ENCODE peak calls at places on chromosomes 13 and 19, in ten cellular contexts. F, W, M, J, P, Y, A, L, T and H are unnamed samples.

GRCh38 chr19:17837972-17838371 is 9.8 kb downstream of the JAK3 start:
- DNase-seq in F (no peak), W (no peak), M (no peak), J (no peak), P (no peak), Y (no peak), A (no peak), L (no peak), T (no peak), H (no peak)

GRCh38 chr19:12513531-12514061 is 29.0 kb upstream of the ZNF709 start:
- DNase-seq in F (no peak), W (no peak), M (peak), J (no peak), P (no peak), Y (peak), A (no peak), L (no peak), T (no peak), H (no peak)

GRCh38 chr19:374183-374885 is 29.7 kb upstream of the MIER2 start:
- DNase-seq in F (no peak), W (no peak), M (peak), J (no peak), P (no peak), Y (no peak), A (no peak), L (no peak), T (no peak), H (no peak)

GRCh38 chr19:48492925-48493717 is 18.5 kb downstream of the LMTK3 start:
- DNase-seq in F (peak), W (peak), M (peak), J (peak), P (peak), Y (peak), A (peak), L (peak), T (peak), H (peak)

GRCh38 chr19:45511074-45511473 is 3.8 kb downstream of the VASP start:
- DNase-seq in F (no peak), W (no peak), M (no peak), J (no peak), P (no peak), Y (no peak), A (no peak), L (no peak), T (no peak), H (no peak)

GRCh38 chr19:49786432-49786831 is 19.6 kb downstream of the AP2A1 start:
- DNase-seq in F (peak), W (no peak), M (peak), J (no peak), P (no peak), Y (no peak), A (no peak), L (no peak), T (no peak), H (no peak)

GRCh38 chr13:80529734-80530133 is 188.8 kb upstream of the SPRY2 start:
- DNase-seq in F (no peak), W (peak), M (no peak), J (no peak), P (no peak), Y (no peak), A (no peak), L (no peak), T (no peak), H (no peak)

GRCh38 chr19:46963093-46963734 is 56.4 kb upstream of the NPAS1 start:
- DNase-seq in F (no peak), W (no peak), M (no peak), J (no peak), P (no peak), Y (no peak), A (no peak), L (no peak), T (no peak), H (no peak)

GRCh38 chr13:98401936-98402335 is 175.0 kb downstream of the STK24 start:
- DNase-seq in F (no peak), W (no peak), M (no peak), J (no peak), P (no peak), Y (no peak), A (peak), L (no peak), T (no peak), H (no peak)

GRCh38 chr13:100789968-100790367 is 115.4 kb upstream of the TMTC4 start:
- DNase-seq in F (no peak), W (no peak), M (no peak), J (no peak), P (no peak), Y (no peak), A (no peak), L (no peak), T (no peak), H (no peak)

GRCh38 chr13:39417131-39417530 is 185.9 kb downstream of the LHFPL6 start:
- DNase-seq in F (no peak), W (peak), M (no peak), J (no peak), P (no peak), Y (peak), A (no peak), L (no peak), T (no peak), H (no peak)

GRCh38 chr13:40676007-40676406 is 9.6 kb upstream of the FOXO1 start:
- DNase-seq in F (no peak), W (no peak), M (no peak), J (no peak), P (no peak), Y (no peak), A (no peak), L (no peak), T (no peak), H (no peak)

GRCh38 chr13:80340643-80341097 is 256 bp downstream of the SPRY2 start:
- DNase-seq in F (no peak), W (no peak), M (no peak), J (no peak), P (peak), Y (no peak), A (no peak), L (peak), T (no peak), H (no peak)

GRCh38 chr13:113145496-113145895 is 13.0 kb upstream of the PROZ start:
- DNase-seq in F (no peak), W (no peak), M (no peak), J (no peak), P (no peak), Y (no peak), A (no peak), L (no peak), T (no peak), H (no peak)

GRCh38 chr19:17490411-17490810 is 20.1 kb downstream of the SLC27A1 start:
- DNase-seq in F (no peak), W (no peak), M (no peak), J (no peak), P (no peak), Y (no peak), A (no peak), L (no peak), T (no peak), H (no peak)

GRCh38 chr19:50909240-50910070 is 1.7 kb downstream of the KLK4 start:
- DNase-seq in F (peak), W (peak), M (peak), J (peak), P (peak), Y (peak), A (peak), L (no peak), T (no peak), H (peak)

GRCh38 chr13:44884076-44884729 is 105.1 kb downstream of the NUFIP1 start:
- DNase-seq in F (no peak), W (no peak), M (no peak), J (no peak), P (no peak), Y (no peak), A (no peak), L (no peak), T (no peak), H (no peak)

GRCh38 chr13:44874886-44875630 is 114.2 kb downstream of the NUFIP1 start:
- DNase-seq in F (no peak), W (no peak), M (no peak), J (no peak), P (no peak), Y (no peak), A (no peak), L (no peak), T (no peak), H (no peak)

GRCh38 chr13:44876782-44877324 is 112.4 kb downstream of the NUFIP1 start:
- DNase-seq in F (no peak), W (peak), M (no peak), J (no peak), P (no peak), Y (no peak), A (no peak), L (no peak), T (no peak), H (no peak)

GRCh38 chr13:44874176-44874575 is 115.1 kb downstream of the NUFIP1 start:
- DNase-seq in F (no peak), W (no peak), M (no peak), J (no peak), P (no peak), Y (no peak), A (no peak), L (no peak), T (no peak), H (no peak)

GRCh38 chr13:44879452-44880058 is 109.7 kb downstream of the NUFIP1 start:
- DNase-seq in F (no peak), W (peak), M (no peak), J (peak), P (no peak), Y (peak), A (no peak), L (no peak), T (no peak), H (no peak)
- TF ChIP-seq CTCF in F (peak), W (no peak), M (no peak), J (peak), P (peak), Y (peak), A (no peak), L (no peak), T (peak), H (no peak)

GRCh38 chr19:11125994-11126685 is 29.4 kb downstream of the SPC24 start:
- DNase-seq in F (peak), W (peak), M (peak), J (peak), P (peak), Y (peak), A (peak), L (peak), T (peak), H (peak)

GRCh38 chr19:11131471-11131870 is 24.1 kb downstream of the SPC24 start:
- DNase-seq in F (no peak), W (no peak), M (no peak), J (no peak), P (no peak), Y (peak), A (no peak), L (no peak), T (no peak), H (no peak)

GRCh38 chr19:11127905-11128304 is 27.7 kb downstream of the SPC24 start:
- DNase-seq in F (no peak), W (no peak), M (no peak), J (no peak), P (no peak), Y (no peak), A (no peak), L (no peak), T (no peak), H (no peak)

GRCh38 chr19:11136400-11137101 is 19.0 kb downstream of the SPC24 start:
- DNase-seq in F (no peak), W (no peak), M (no peak), J (no peak), P (no peak), Y (no peak), A (no peak), L (no peak), T (no peak), H (no peak)

GRCh38 chr19:11130824-11131455 is 24.6 kb downstream of the SPC24 start:
- DNase-seq in F (peak), W (peak), M (peak), J (peak), P (peak), Y (peak), A (peak), L (peak), T (peak), H (peak)
- TF ChIP-seq EP300 in F (no peak), W (no peak), M (no peak), J (no peak), P (no peak), Y (no peak), A (no peak), L (no peak), T (no peak), H (no peak)

DNA sequence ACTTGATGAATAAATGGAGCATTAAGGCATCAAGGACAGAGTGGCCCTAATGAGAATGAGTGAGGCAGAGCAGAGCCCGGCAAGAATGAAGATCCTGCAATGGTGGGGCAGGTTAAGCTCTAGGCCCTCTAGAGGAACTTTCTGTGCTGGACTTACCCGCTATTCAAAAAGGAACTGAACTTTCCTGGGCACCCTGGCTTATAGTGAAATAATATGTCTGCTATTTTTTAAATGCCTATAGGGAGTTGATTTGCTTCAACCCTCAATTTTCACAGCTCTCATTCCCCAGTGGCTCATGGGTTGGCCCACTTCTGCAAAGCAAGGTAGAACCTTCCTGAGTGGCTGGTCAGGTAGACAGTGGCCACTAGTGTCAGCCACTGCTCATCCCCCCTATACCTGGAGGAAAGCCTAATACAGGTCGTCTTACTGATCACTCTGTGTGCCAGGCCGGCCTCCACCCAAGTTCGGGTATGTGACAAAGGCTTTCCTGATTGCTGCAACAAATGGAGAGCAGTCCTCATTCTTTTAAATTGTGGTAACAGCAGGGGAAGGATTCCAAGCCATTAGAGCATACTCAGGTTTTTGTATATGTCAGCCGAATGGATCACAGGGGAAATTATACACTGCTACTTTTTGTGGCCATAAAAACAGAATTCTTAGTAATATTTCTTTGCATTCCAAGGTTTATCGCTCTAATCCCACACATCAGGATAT is 103.0 kb downstream of the KL start:
- DNase-seq in F (no peak), W (no peak), M (no peak), J (no peak), P (no peak), Y (no peak), A (no peak), L (no peak), T (no peak), H (no peak)
- H3K27ac ChIP-seq in F (peak), W (no peak), M (no peak), J (no peak), P (no peak), Y (peak), A (peak), L (peak), T (peak), H (peak)

DNA sequence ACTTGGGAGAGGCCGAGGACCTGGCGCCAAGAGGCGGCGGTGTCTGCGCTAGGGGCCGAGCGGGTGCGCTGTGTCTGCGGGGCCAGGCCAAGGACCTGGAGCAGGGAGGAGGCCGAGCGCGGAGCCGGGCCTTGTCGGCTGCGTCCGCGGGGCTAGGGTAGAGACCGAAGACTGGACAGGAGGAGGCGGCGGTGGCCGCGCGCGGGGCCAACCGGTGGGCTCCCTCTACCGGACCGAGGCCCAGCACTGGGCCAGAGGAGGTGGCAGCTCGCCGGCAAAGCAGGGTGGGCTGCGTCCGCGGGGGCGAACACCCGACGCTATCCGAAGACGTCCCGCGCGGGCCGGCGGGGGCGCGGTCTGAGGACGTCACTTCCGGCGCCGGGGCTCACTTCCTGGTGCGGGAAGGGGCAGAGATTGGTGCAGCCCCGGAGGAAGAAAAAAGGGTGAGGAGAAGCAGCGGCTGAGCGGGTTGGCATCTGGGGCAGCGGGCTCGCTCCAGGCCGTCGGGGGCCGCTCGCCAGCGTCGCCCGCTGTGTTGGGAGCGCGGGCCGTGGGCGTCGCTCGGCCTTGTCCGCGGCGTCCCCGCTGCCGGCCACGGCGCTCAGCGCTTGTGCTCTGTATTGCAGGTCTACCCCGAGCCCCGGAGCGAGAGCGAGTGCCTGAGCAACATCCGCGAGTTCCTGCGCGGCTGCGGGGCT is 38.3 kb downstream of the ARHGEF7 start:
- DNase-seq in F (peak), W (peak), M (peak), J (peak), P (peak), Y (peak), A (peak), L (peak), T (peak), H (peak)
- TF ChIP-seq CTCF in F (no peak), W (peak), M (peak), J (peak), P (peak), Y (peak), A (no peak), L (no peak), T (peak), H (peak)

DNA sequence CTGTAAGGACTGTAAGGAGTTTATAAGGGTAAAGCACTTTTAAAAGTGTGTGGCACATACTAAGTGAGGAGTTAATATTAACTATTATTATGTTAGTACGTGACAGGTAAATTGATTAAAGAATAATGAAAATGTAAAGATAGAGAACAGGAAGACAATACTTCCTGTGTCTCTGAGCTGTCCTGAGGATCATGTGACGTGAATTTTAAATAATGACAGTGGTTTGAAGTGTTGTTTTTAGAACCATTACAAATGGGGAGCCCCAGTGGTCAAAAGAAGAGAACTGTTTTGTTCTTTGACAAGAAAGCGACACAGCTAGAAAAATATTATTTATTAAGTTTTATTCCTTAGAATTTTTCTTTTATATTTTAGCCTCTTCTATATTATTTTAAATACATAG is 241.2 kb upstream of the STARD13 start:
- DNase-seq in F (no peak), W (no peak), M (no peak), J (no peak), P (no peak), Y (no peak), A (no peak), L (no peak), T (no peak), H (no peak)
- TF ChIP-seq EP300 in F (no peak), W (no peak), M (no peak), J (no peak), P (no peak), Y (no peak), A (no peak), L (no peak), T (no peak), H (no peak)

DNA sequence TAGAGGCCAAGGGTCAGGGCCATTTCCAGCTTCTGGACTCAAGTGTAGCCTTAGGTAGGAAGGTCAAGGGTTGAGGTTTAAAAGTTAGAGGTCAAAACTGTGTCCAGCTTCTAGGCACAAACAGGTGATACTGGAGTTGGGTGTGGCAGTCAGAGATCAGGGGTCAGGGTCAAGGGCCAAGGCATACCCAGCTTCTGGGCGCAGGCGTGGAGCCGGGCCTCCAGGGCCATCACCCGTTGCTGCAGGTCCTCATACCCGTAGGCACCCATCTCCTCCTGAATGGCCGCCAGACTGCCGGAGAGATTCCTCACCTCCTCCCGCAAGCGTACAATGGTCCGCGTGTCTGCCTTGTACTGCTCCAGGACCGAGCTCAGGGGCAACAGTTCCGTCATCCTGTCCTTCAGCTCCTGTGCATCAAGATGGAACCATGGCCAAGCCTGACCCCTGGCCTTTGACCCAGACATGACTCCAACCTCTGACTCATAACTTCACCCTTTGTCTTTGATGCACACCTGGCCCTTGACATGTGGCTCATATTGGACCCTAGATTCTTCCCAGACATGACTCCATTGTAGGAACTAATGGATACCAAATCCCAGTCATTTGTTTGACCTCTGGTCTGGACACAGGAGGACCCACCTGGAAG is 22.1 kb downstream of the PIN1 start:
- DNase-seq in F (no peak), W (no peak), M (no peak), J (no peak), P (no peak), Y (no peak), A (no peak), L (no peak), T (no peak), H (no peak)
- H3K27ac ChIP-seq in F (no peak), W (no peak), M (no peak), J (peak), P (no peak), Y (no peak), A (no peak), L (no peak), T (no peak), H (peak)

GRCh38 chr19:5563008-5563431 is 4.7 kb downstream of the TINCR start:
- DNase-seq in F (no peak), W (no peak), M (no peak), J (no peak), P (no peak), Y (peak), A (no peak), L (no peak), T (no peak), H (no peak)

GRCh38 chr19:5562280-5562679 is 5.5 kb downstream of the TINCR start:
- DNase-seq in F (no peak), W (no peak), M (no peak), J (no peak), P (no peak), Y (no peak), A (no peak), L (no peak), T (no peak), H (no peak)

GRCh38 chr19:5559804-5560133 is 8.0 kb downstream of the TINCR start:
- DNase-seq in F (no peak), W (no peak), M (no peak), J (no peak), P (no peak), Y (peak), A (no peak), L (no peak), T (no peak), H (no peak)

GRCh38 chr19:5560156-5560555 is 7.6 kb downstream of the TINCR start:
- DNase-seq in F (no peak), W (no peak), M (no peak), J (no peak), P (no peak), Y (no peak), A (no peak), L (no peak), T (no peak), H (no peak)

GRCh38 chr19:5561559-5561958 is 6.2 kb downstream of the TINCR start:
- DNase-seq in F (no peak), W (no peak), M (no peak), J (no peak), P (no peak), Y (peak), A (no peak), L (no peak), T (no peak), H (no peak)
- TF ChIP-seq CTCF in F (peak), W (peak), M (no peak), J (peak), P (peak), Y (peak), A (no peak), L (peak), T (no peak), H (no peak)

GRCh38 chr19:36111200-36111539 is 227 bp downstream of the OVOL3 start:
- DNase-seq in F (no peak), W (no peak), M (no peak), J (no peak), P (no peak), Y (no peak), A (no peak), L (no peak), T (no peak), H (no peak)
- TF ChIP-seq EP300 in F (no peak), W (no peak), M (no peak), J (no peak), P (no peak), Y (no peak), A (no peak), L (no peak), T (no peak), H (no peak)